ENCODE peak calls at places on chromosomes 3 and 15, in eight cellular contexts. N, W, E, H, V, Z, P and Q are unnamed samples.

GRCh38 chr15:59268199-59268979 is 61.7 kb downstream of the LDHAL6B start:
- DNase-seq in N (no peak), W (no peak), E (peak; percentile 70), H (no peak), V (no peak), Z (no peak), P (no peak), Q (no peak)

GRCh38 chr15:32870240-32871033 is 152.6 kb downstream of the GREM1 start:
- DNase-seq in N (no peak), W (no peak), E (peak; percentile 100), H (no peak), V (peak; percentile 30), Z (peak; percentile 60), P (no peak), Q (no peak)

GRCh38 chr15:73838795-73839565 is 34.4 kb upstream of the TBC1D21 start:
- DNase-seq in N (peak; percentile 68), W (peak; percentile 89), E (no peak), H (peak; percentile 74), V (peak; percentile 80), Z (peak; percentile 15), P (no peak), Q (peak; percentile 86)

GRCh38 chr15:42156266-42156922 is at the start of gene PLA2G4F:
- DNase-seq in N (no peak), W (no peak), E (no peak), H (peak; percentile 82), V (peak; percentile 82), Z (no peak), P (peak; percentile 70), Q (no peak)

GRCh38 chr15:79240036-79240435 is 42.5 kb upstream of the ANKRD34C start:
- DNase-seq in N (no peak), W (no peak), E (no peak), H (no peak), V (no peak), Z (no peak), P (no peak), Q (no peak)

GRCh38 chr3:167901087-167901486 is 165.6 kb downstream of the SERPINI1 start:
- DNase-seq in N (no peak), W (no peak), E (no peak), H (no peak), V (no peak), Z (no peak), P (no peak), Q (no peak)

GRCh38 chr3:122987231-122987630 is 40.3 kb downstream of the SEMA5B start:
- DNase-seq in N (no peak), W (no peak), E (no peak), H (no peak), V (no peak), Z (no peak), P (no peak), Q (no peak)

GRCh38 chr15:59255647-59256380 is 49.2 kb downstream of the LDHAL6B start:
- DNase-seq in N (no peak), W (no peak), E (peak; percentile 5), H (peak; percentile 59), V (no peak), Z (no peak), P (no peak), Q (no peak)

GRCh38 chr3:10932596-10932995 is 60.0 kb upstream of the SLC6A1 start:
- DNase-seq in N (peak; percentile 13), W (no peak), E (no peak), H (no peak), V (no peak), Z (no peak), P (no peak), Q (no peak)

GRCh38 chr3:30354972-30355371 is 251.4 kb upstream of the TGFBR2 start:
- DNase-seq in N (no peak), W (no peak), E (peak; percentile 28), H (no peak), V (no peak), Z (no peak), P (no peak), Q (no peak)

GRCh38 chr3:168865022-168865551 is 769.4 kb upstream of the GOLIM4 start:
- DNase-seq in N (no peak), W (peak; percentile 3), E (peak; percentile 48), H (no peak), V (no peak), Z (no peak), P (no peak), Q (peak; percentile 6)

GRCh38 chr3:3665961-3666640 is 133.1 kb upstream of the LRRN1 start:
- DNase-seq in N (no peak), W (no peak), E (no peak), H (no peak), V (no peak), Z (peak; percentile 24), P (no peak), Q (no peak)

GRCh38 chr3:59559721-59560514 is 510.1 kb upstream of the CFAP20DC start:
- DNase-seq in N (no peak), W (no peak), E (peak; percentile 97), H (no peak), V (no peak), Z (no peak), P (no peak), Q (no peak)

GRCh38 chr15:87369269-87369668 is 887.3 kb downstream of the NTRK3 start:
- DNase-seq in N (no peak), W (no peak), E (peak; percentile 93), H (no peak), V (no peak), Z (no peak), P (no peak), Q (no peak)

GRCh38 chr3:10964537-10965167 is 27.9 kb upstream of the SLC6A1 start:
- DNase-seq in N (no peak), W (no peak), E (peak; percentile 3), H (no peak), V (no peak), Z (no peak), P (no peak), Q (no peak)

GRCh38 chr15:89105147-89105546 is 16.9 kb downstream of the ABHD2 start:
- DNase-seq in N (no peak), W (no peak), E (peak; percentile 99), H (no peak), V (no peak), Z (no peak), P (no peak), Q (no peak)

GRCh38 chr3:53030864-53031445 is 14.9 kb downstream of the SFMBT1 start:
- DNase-seq in N (no peak), W (no peak), E (no peak), H (no peak), V (no peak), Z (peak; percentile 46), P (no peak), Q (no peak)

GRCh38 chr15:70439880-70440279 is 323.5 kb downstream of the UACA start:
- DNase-seq in N (peak; percentile 67), W (no peak), E (no peak), H (no peak), V (no peak), Z (no peak), P (no peak), Q (no peak)

GRCh38 chr15:48330855-48331795 is at the start of gene DUT:
- DNase-seq in N (peak; percentile 92), W (peak; percentile 87), E (peak; percentile 74), H (peak; percentile 81), V (peak; percentile 84), Z (peak; percentile 81), P (peak; percentile 88), Q (peak; percentile 86)
- TF ChIP-seq CTCF in N (no peak), W (peak; percentile 15), E (peak; percentile 16), H (no peak), V (no peak), Z (no peak), P (no peak), Q (no peak)

DNA sequence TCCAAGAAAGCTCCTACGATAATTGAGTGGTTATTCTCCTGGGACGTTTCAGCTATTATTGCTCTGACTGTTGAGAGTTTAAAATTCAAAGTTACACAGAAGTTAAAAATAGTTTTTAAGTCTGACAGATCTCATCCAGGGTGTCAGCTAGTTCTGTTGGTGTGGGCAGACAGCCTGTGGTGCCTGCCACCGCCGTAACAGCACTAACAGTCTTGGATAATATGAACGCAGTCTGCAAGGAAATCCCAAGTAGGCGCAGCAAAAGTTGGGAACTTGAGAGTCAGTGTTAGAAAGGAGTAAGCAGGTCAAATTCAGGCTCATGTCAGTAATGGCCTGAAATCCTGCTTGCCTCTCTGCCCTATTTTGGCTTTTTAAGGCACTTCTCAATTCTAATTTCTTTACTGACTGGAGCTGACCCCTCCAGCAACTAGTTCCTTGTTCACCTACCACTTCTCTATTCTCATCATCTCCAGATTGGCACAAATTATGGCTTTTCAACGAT is 1.7 kb downstream of the CRYBG3 start:
- DNase-seq in N (no peak), W (no peak), E (no peak), H (no peak), V (no peak), Z (no peak), P (no peak), Q (no peak)
- H3K4me3 ChIP-seq in N (no peak overlapping the region), W (no peak overlapping the region), E (peak overlapping the region; percentile 83), H (no peak overlapping the region), V (peak overlapping the region; percentile 65), Z (peak overlapping the region; percentile 83), P (peak overlapping the region; percentile 96), Q (peak overlapping the region; percentile 75)

DNA sequence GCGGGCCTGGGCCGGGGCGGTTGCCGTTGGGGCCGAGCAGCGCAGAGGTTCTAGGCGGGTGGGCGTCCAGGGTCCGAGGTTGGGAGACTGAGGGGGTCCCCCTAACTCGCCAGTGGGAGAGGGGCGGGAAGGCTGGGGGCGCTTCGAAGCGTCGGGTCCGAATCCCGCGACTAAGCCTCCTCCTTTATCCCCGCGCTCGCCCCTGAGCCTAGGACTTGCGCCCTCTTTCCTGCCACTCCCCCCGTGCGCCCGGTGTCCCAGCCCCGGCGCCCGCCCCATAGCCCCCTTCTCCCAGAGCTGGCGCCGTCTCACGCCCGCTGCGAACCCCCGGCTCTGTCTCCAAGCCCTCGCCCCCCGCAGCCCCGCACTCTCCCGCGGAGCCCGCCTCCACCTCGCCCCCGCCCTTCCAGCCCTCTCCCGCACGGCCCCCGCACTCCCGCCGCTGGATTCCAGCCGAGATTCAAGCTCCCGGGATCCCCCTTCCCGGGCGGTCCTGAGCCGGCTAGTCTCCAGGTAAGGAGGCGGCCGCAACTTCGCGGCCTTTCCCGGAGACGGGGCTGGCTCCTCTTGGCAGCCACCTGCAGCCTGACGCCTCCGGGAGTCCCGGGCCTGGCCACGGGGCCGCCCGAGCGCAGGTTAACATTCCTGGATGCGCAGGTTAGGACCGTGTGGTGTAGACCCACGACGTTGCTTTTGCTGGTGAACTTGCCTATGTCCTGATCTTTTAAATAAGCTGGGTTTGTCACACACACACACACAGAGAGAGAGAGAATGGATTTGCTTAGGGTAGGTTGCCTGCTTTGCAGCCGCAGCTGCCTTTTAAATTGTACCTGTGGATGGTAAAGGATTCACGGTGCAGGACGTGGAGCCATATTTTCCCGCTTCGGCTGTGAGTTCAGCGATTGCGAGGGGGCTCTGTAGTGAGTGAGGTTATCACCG is 567 bp downstream of the PXYLP1 start:
- DNase-seq in N (no peak), W (peak; percentile 67), E (no peak), H (peak; percentile 61), V (peak; percentile 66), Z (peak; percentile 31), P (peak; percentile 63), Q (no peak)
- H3K4me1 ChIP-seq in N (no peaks in the 10 kb centered on the region), W (peaks cover 5% of the 10 kb centered on the region), E (peaks cover 5% of the 10 kb centered on the region), H (peaks cover 39% of the 10 kb centered on the region), V (peaks cover 37% of the 10 kb centered on the region), Z (no peaks in the 10 kb centered on the region), P (peaks cover 32% of the 10 kb centered on the region), Q (peaks cover 43% of the 10 kb centered on the region)

DNA sequence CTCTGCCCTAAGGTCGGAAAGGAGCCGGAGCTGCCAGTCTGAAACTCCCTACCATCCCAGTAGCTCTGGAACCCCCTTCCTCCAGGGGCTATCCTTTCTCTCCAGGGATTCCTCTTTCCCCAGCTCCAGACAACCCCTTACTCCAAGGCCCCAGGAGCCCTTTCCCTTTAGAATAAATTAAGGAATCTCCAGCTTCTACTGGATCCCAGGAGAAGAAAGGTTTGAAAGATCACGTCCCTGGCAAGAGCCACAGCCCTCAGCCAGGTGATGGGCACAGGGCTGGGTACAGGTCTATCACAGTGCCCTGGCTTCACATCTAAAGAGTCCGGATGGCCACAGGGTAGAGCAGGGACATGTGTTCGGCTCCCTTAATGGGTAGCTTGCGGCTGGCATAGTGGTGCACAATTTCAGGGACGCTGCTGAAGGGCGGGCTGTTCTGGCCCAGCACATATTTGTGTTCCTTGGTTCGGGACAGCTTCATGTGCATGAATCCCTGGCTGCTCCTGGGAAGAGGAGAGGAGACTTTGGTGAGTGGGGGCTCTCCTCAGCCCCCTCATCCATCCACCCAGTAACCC is 20.0 kb downstream of the SHF start:
- DNase-seq in N (no peak), W (no peak), E (no peak), H (no peak), V (no peak), Z (no peak), P (no peak), Q (no peak)
- TF ChIP-seq CTCF in N (peak; percentile 71), W (no peak), E (no peak), H (no peak), V (no peak), Z (no peak), P (no peak), Q (no peak)